ENCODE peak calls at places on chromosomes 13 and 19, in six cellular contexts. H is ovary, I is suprapubic skin, L is esophagus squamous epithelium, M is stomach, C is H1. F is an unnamed sample.

GRCh38 chr13:100022798-100023197 is 41.2 kb downstream of the ZIC2 start:
- DNase-seq in L (no peak), M (no peak), I (no peak), C (no peak), H (no peak), F (no peak)

GRCh38 chr13:113117956-113118327 is 4.7 kb upstream of the F10 start:
- DNase-seq in H (no peak), M (peak; percentile 10), L (no peak), C (no peak), I (no peak), F (no peak)

GRCh38 chr19:31220540-31220939 is 128.7 kb downstream of the TSHZ3 start:
- DNase-seq in I (no peak), C (no peak), H (no peak), M (no peak), L (no peak), F (no peak)

GRCh38 chr13:39952244-39953233 is 297.1 kb downstream of the COG6 start:
- DNase-seq in M (no peak), I (no peak), H (no peak), L (no peak), C (no peak), F (no peak)

GRCh38 chr13:112416647-112417046 is 40.5 kb downstream of the SPACA7 start:
- DNase-seq in I (no peak), M (no peak), H (no peak), C (no peak), L (no peak), F (no peak)

GRCh38 chr19:18589380-18590272 is 1.0 kb downstream of the REX1BD start:
- DNase-seq in I (peak; percentile 79), M (peak; percentile 74), L (no peak), C (peak; percentile 69), H (peak; percentile 77), F (peak; percentile 50)

GRCh38 chr13:111901301-111901905 is 165.5 kb upstream of the SOX1 start:
- DNase-seq in M (no peak), L (no peak), H (no peak), I (no peak), C (no peak), F (no peak)

GRCh38 chr19:28553005-28553404 is 659.9 kb downstream of the UQCRFS1 start:
- DNase-seq in I (no peak), H (no peak), L (no peak), M (no peak), C (no peak), F (no peak)

GRCh38 chr13:73216381-73216831 is 157.6 kb downstream of the KLF5 start:
- DNase-seq in C (no peak), L (no peak), H (no peak), M (no peak), I (no peak), F (no peak)

GRCh38 chr13:99542788-99543406 is 41.6 kb downstream of the TM9SF2 start:
- DNase-seq in M (no peak), L (peak; percentile 4), H (no peak), I (no peak), C (no peak), F (no peak)

GRCh38 chr13:36533806-36534205 is 101.5 kb downstream of the CCNA1 start:
- DNase-seq in M (no peak), C (no peak), L (no peak), I (no peak), H (no peak), F (no peak)

GRCh38 chr19:35963514-35963913 is 27.3 kb downstream of the LRFN3 start:
- DNase-seq in L (no peak), C (no peak), H (peak; percentile 63), M (no peak), I (no peak), F (no peak)

GRCh38 chr19:7489609-7490044 is 792 bp upstream of the PEX11G start:
- DNase-seq in H (no peak), M (no peak), L (no peak), I (no peak), C (no peak), F (no peak)

GRCh38 chr13:22800726-22801401 is 379.9 kb upstream of the SGCG start:
- DNase-seq in I (no peak), C (no peak), L (no peak), M (no peak), H (no peak), F (peak; percentile 45)

GRCh38 chr13:43986395-43986794 is 106.7 kb downstream of the LACC1 start:
- DNase-seq in H (no peak), L (no peak), M (no peak), I (no peak), C (no peak), F (no peak)

GRCh38 chr19:46579286-46579944 is 21.7 kb upstream of the CALM3 start:
- DNase-seq in I (no peak), C (no peak), M (no peak), L (no peak), H (no peak), F (no peak)

GRCh38 chr13:46559272-46559805 is 6.4 kb downstream of the LRCH1 start:
- DNase-seq in C (no peak), L (no peak), H (no peak), I (no peak), M (no peak), F (no peak)

GRCh38 chr19:14318873-14319272 is 62.4 kb upstream of the ADGRE5 start:
- DNase-seq in H (no peak), M (no peak), C (no peak), L (no peak), I (no peak), F (no peak)

DNA sequence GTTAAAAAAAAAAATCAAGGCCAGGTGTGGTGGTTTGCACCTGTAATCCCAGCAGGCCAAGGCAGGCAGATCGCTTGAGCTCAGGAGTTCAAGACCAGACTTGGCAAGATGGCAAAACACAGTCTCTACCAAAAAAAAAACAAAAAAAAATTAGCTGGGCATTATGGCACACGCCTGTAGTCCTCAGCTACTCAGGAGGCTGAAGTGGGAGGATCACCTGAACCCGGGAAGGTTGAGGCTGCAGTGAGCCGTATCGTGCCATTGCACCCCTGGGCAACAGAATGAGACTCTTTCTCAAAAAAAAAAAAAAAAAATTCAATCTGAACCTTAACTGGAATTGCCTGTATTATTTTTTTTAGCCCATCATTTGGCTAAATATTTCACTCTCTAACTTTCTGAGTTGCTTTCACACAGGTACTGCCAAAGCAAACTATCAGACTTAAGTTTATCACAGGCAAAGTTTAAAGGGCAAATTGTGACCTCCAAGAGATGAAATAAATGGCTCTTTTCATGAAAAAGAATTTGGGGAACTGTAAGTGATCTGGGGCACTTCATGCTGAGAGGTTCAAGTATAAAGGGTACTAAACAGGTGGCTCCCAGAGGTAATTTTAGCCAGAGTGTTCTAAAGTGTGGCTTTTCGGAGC is 14.7 kb upstream of the SLC25A30 start:
- DNase-seq in I (no peak), C (no peak), M (no peak), L (no peak), H (no peak), F (no peak)
- H3K27ac ChIP-seq in I (no peak overlapping the region), C (no peak overlapping the region), M (no peak overlapping the region), L (no peak overlapping the region), H (peak overlapping the region; percentile 20), F (no peak overlapping the region)

DNA sequence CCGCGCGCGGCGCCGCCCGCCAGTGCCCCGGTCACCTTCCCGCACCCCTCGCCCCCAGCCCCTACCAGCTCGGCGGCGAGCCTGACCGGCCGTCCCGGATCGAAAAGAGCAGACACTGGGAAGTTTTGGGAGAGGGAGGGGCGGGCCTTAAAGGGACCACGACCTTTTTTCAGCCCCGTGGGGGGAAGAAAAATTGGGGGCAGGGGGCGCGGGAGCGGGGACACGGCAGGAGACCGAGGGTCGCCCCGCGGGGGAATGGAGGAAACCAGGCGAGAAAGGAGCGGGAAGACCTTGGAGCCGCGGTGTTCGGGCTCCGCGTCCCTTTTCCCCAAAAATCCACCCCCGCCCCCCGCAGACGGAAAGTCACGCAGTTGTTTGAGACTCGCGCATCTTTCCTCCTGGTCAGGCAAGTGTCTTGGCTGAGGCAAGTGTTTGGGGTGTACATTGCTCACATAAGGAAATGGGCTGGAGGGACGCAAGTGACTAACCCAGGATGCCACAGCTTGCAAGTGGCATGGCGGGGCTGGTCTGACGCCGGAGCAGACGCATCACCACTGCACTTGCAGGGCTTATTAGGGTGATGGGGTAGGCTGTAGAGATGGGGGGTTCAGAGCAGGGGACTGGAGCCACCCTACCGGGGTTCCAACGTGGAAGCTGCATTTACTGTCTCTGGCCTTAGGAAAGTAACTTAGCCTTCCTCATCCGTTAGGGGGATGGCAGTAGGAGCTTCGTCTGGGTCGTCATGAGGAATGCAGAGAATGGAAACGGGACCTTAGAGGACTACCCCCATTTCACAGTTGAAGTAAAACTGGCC is 2.7 kb upstream of the HNRNPL start:
- DNase-seq in M (peak; percentile 56), I (peak; percentile 85), C (no peak), L (no peak), H (peak; percentile 83), F (peak; percentile 51)
- H3K4me1 ChIP-seq in M (peaks cover 30% of the 10 kb centered on the region), I (peaks cover 34% of the 10 kb centered on the region), C (peaks cover 15% of the 10 kb centered on the region), L (peaks cover 29% of the 10 kb centered on the region), H (peaks cover 12% of the 10 kb centered on the region), F (peaks cover 25% of the 10 kb centered on the region)

DNA sequence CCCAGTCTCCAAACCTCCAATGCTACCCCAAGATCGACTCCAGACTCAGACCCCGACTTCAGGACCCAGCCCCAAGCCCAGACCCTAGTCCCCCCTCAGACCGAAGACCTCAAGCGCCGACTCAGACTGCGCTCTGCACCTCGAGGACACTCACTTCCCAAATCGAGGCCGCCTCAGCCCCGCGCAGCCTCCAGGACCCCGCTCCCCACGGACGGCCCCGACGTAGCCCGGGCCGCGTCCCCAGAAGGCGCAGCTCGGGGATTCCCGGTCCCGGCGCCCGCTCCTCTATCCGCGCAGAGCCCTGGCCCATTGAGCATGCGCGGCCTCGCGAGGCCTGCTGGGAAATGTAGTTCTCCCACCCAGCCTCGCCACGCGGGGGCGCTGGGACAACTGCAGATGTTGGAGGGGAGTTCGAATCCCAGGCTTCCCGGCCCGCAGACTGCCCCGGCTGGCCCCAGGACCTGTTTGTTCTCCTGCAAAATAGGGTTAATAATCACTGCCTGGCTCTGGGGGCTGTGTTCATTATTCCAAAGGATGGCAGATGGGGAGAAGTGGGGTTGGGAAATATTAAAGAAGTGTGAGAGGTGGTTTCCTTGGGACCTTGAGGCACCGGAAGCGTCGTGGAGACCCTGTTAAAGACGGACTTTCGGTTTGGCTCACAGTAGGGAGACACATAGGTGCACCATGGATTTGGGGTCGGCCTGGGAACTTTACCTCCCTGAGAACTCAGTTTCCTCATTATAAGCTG is at the start of gene APBA3:
- DNase-seq in H (peak; percentile 96), C (peak; percentile 79), I (peak; percentile 94), M (peak; percentile 95), L (peak; percentile 72), F (peak; percentile 88)
- TF ChIP-seq POLR2A in H (peak; percentile 71), C (peak; percentile 70), I (peak; percentile 24), M (peak; percentile 45), L (peak; percentile 48), F (peak; percentile 34)

GRCh38 chr13:58598241-58598640 is 966.7 kb downstream of the PCDH17 start:
- DNase-seq in L (no peak), H (no peak), I (no peak), C (no peak), M (no peak), F (no peak)

GRCh38 chr13:58592052-58592451 is 960.5 kb downstream of the PCDH17 start:
- DNase-seq in C (no peak), M (no peak), I (no peak), H (no peak), L (no peak), F (no peak)

GRCh38 chr13:58594978-58595600 is 963.5 kb downstream of the PCDH17 start:
- DNase-seq in L (no peak), H (no peak), C (no peak), I (no peak), M (no peak), F (no peak)

DNA sequence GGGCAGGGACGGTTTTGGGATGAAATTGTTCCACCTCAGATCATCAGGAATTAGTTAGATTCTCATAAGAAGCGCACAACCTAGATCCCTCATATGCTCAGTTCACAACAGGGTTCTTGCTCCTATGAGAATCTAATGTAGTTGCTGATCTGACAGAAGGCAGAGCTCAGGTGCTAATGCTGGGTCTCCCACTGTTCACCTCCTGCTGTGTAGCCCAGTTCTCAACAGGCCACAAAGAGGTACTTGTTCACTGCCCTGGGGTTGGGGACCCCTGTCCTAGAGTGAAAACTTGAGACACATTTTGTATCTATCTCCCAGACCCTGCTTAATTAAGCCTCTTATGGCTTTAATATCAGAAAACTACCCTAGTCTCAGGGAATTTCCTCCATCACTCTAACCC is 966.0 kb downstream of the PCDH17 start:
- DNase-seq in I (no peak), H (no peak), M (no peak), L (no peak), C (no peak), F (no peak)
- H3K27ac ChIP-seq in I (no peak overlapping the region), H (no peak overlapping the region), M (no peak overlapping the region), L (no peak overlapping the region), C (no peak overlapping the region), F (no peak overlapping the region)